ENCODE peak calls at places on chromosomes 4 and X, in nine cellular contexts. One of them, this sample, is unnamed.

GRCh38 chrX:84339507-84340364 is 151.7 kb upstream of the RPS6KA6 start:
- DNase-seq in AG09319: no peak
- DNase-seq in A549: peak
- DNase-seq in stomach: no peak
- DNase-seq in lower leg skin: no peak
- DNase-seq in SK-N-SH: peak
- DNase-seq in heart left ventricle: no peak
- DNase-seq in pancreas: no peak
- DNase-seq in GM20000: peak
- DNase-seq in this sample: no peak

GRCh38 chr4:99144070-99144469 is at the start of gene ADH4:
- DNase-seq in lower leg skin: no peak
- DNase-seq in AG09319: no peak
- DNase-seq in pancreas: no peak
- DNase-seq in heart left ventricle: no peak
- DNase-seq in A549: no peak
- DNase-seq in GM20000: no peak
- DNase-seq in SK-N-SH: no peak
- DNase-seq in stomach: no peak
- DNase-seq in this sample: no peak

GRCh38 chr4:10143171-10143570 is 26.6 kb upstream of the WDR1 start:
- DNase-seq in GM20000: no peak
- DNase-seq in lower leg skin: no peak
- DNase-seq in stomach: no peak
- DNase-seq in pancreas: no peak
- DNase-seq in SK-N-SH: no peak
- DNase-seq in heart left ventricle: no peak
- DNase-seq in A549: no peak
- DNase-seq in AG09319: no peak
- DNase-seq in this sample: no peak

GRCh38 chrX:109890910-109891502 is 111.9 kb upstream of the TMEM164 start:
- DNase-seq in A549: peak
- DNase-seq in stomach: peak
- DNase-seq in AG09319: no peak
- DNase-seq in heart left ventricle: peak
- DNase-seq in lower leg skin: no peak
- DNase-seq in GM20000: peak
- DNase-seq in SK-N-SH: peak
- DNase-seq in pancreas: peak
- DNase-seq in this sample: peak

GRCh38 chr4:74772106-74772505 is 22.2 kb downstream of the BTC start:
- DNase-seq in GM20000: no peak
- DNase-seq in lower leg skin: no peak
- DNase-seq in SK-N-SH: no peak
- DNase-seq in stomach: no peak
- DNase-seq in heart left ventricle: no peak
- DNase-seq in A549: no peak
- DNase-seq in pancreas: no peak
- DNase-seq in AG09319: no peak
- DNase-seq in this sample: no peak

GRCh38 chr4:59727745-59728144 is 1472.4 kb upstream of the ADGRL3 start:
- DNase-seq in AG09319: no peak
- DNase-seq in pancreas: no peak
- DNase-seq in lower leg skin: no peak
- DNase-seq in heart left ventricle: no peak
- DNase-seq in stomach: no peak
- DNase-seq in SK-N-SH: no peak
- DNase-seq in GM20000: no peak
- DNase-seq in A549: no peak
- DNase-seq in this sample: no peak

GRCh38 chr4:127809173-127809800 is 27.2 kb downstream of the HSPA4L start:
- DNase-seq in A549: no peak
- DNase-seq in stomach: no peak
- DNase-seq in SK-N-SH: no peak
- DNase-seq in AG09319: no peak
- DNase-seq in lower leg skin: no peak
- DNase-seq in GM20000: no peak
- DNase-seq in pancreas: no peak
- DNase-seq in heart left ventricle: no peak
- DNase-seq in this sample: no peak

GRCh38 chr4:44651425-44651824 is at the start of gene YIPF7:
- DNase-seq in heart left ventricle: no peak
- DNase-seq in AG09319: no peak
- DNase-seq in A549: no peak
- DNase-seq in lower leg skin: no peak
- DNase-seq in pancreas: no peak
- DNase-seq in GM20000: no peak
- DNase-seq in SK-N-SH: no peak
- DNase-seq in stomach: no peak
- DNase-seq in this sample: no peak

GRCh38 chr4:78428996-78429395 is 122.6 kb upstream of the ANXA3 start:
- DNase-seq in pancreas: no peak
- DNase-seq in heart left ventricle: no peak
- DNase-seq in AG09319: no peak
- DNase-seq in A549: no peak
- DNase-seq in stomach: no peak
- DNase-seq in SK-N-SH: no peak
- DNase-seq in lower leg skin: no peak
- DNase-seq in GM20000: no peak
- DNase-seq in this sample: no peak

GRCh38 chrX:1578511-1579173 is 12.8 kb upstream of the AKAP17A start:
- DNase-seq in pancreas: no peak
- DNase-seq in AG09319: no peak
- DNase-seq in lower leg skin: no peak
- DNase-seq in GM20000: no peak
- DNase-seq in stomach: no peak
- DNase-seq in A549: no peak
- DNase-seq in heart left ventricle: no peak
- DNase-seq in SK-N-SH: no peak
- DNase-seq in this sample: no peak

GRCh38 chrX:103608305-103608963 is 671 bp downstream of the TCEAL3 start:
- DNase-seq in SK-N-SH: peak
- DNase-seq in stomach: no peak
- DNase-seq in lower leg skin: no peak
- DNase-seq in pancreas: peak
- DNase-seq in A549: no peak
- DNase-seq in GM20000: peak
- DNase-seq in heart left ventricle: no peak
- DNase-seq in AG09319: no peak
- DNase-seq in this sample: peak

DNA sequence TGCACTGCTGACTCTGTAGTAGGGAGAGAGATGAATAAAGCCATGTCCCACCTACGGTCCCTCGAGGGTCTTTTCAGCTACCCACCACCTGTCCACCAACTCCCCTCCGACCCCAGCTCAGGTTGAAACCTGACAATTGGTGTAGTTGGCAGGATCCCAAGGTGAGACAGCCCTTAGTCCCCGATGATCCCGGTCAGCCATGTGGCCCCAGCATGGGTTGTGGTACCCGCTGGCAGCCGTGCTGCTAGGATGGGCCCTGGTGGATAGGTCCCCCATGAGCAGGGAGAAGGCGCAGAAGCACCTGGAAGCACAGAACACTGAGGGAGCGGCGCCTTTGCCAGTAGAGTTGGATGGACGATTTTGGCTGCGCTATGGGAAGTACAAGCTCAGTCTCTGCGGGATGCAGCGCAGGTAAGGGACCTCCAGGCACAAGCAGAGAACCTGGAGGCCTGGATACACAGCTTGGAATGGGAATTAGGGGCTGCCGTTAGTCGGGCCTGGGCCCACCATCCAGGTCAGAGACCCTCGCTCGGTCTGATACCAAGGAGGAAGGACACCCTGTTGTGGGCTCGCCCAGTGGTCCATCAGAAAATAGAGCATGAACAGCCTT is 694.6 kb upstream of the AGA start:
- DNase-seq in A549: no peak
- DNase-seq in GM20000: no peak
- DNase-seq in pancreas: no peak
- DNase-seq in SK-N-SH: no peak
- DNase-seq in heart left ventricle: no peak
- DNase-seq in stomach: no peak
- DNase-seq in lower leg skin: no peak
- DNase-seq in AG09319: no peak
- DNase-seq in this sample: no peak
- TF ChIP-seq CTCF in A549: no peak
- TF ChIP-seq CTCF in GM20000: no peak
- TF ChIP-seq CTCF in pancreas: no peak
- TF ChIP-seq CTCF in SK-N-SH: no peak
- TF ChIP-seq CTCF in heart left ventricle: no peak
- TF ChIP-seq CTCF in stomach: no peak
- TF ChIP-seq CTCF in lower leg skin: no peak
- TF ChIP-seq CTCF in AG09319: no peak
- TF ChIP-seq CTCF in this sample: no peak

GRCh38 chr4:56129431-56129861 is 180.7 kb downstream of the CEP135 start:
- DNase-seq in heart left ventricle: no peak
- DNase-seq in lower leg skin: no peak
- DNase-seq in GM20000: peak
- DNase-seq in A549: peak
- DNase-seq in stomach: peak
- DNase-seq in AG09319: no peak
- DNase-seq in SK-N-SH: no peak
- DNase-seq in pancreas: no peak
- DNase-seq in this sample: no peak
- TF ChIP-seq CTCF in heart left ventricle: no peak
- TF ChIP-seq CTCF in lower leg skin: no peak
- TF ChIP-seq CTCF in GM20000: no peak
- TF ChIP-seq CTCF in A549: no peak
- TF ChIP-seq CTCF in stomach: peak
- TF ChIP-seq CTCF in AG09319: no peak
- TF ChIP-seq CTCF in SK-N-SH: peak
- TF ChIP-seq CTCF in pancreas: no peak
- TF ChIP-seq CTCF in this sample: no peak

GRCh38 chr4:8053688-8054449 is 104.7 kb downstream of the ABLIM2 start:
- DNase-seq in AG09319: no peak
- DNase-seq in heart left ventricle: no peak
- DNase-seq in lower leg skin: no peak
- DNase-seq in SK-N-SH: no peak
- DNase-seq in pancreas: no peak
- DNase-seq in stomach: no peak
- DNase-seq in A549: no peak
- DNase-seq in GM20000: no peak
- DNase-seq in this sample: no peak

GRCh38 chr4:8052160-8052691 is 106.4 kb downstream of the ABLIM2 start:
- DNase-seq in heart left ventricle: no peak
- DNase-seq in GM20000: no peak
- DNase-seq in lower leg skin: no peak
- DNase-seq in A549: no peak
- DNase-seq in SK-N-SH: no peak
- DNase-seq in AG09319: no peak
- DNase-seq in stomach: no peak
- DNase-seq in pancreas: no peak
- DNase-seq in this sample: no peak

GRCh38 chr4:8051644-8052043 is 107.0 kb downstream of the ABLIM2 start:
- DNase-seq in heart left ventricle: no peak
- DNase-seq in pancreas: no peak
- DNase-seq in GM20000: no peak
- DNase-seq in SK-N-SH: no peak
- DNase-seq in A549: no peak
- DNase-seq in AG09319: no peak
- DNase-seq in stomach: no peak
- DNase-seq in lower leg skin: no peak
- DNase-seq in this sample: no peak

GRCh38 chr4:8058031-8058479 is 100.6 kb downstream of the ABLIM2 start:
- DNase-seq in SK-N-SH: no peak
- DNase-seq in pancreas: no peak
- DNase-seq in AG09319: no peak
- DNase-seq in heart left ventricle: no peak
- DNase-seq in GM20000: no peak
- DNase-seq in stomach: no peak
- DNase-seq in A549: no peak
- DNase-seq in lower leg skin: no peak
- DNase-seq in this sample: no peak

DNA sequence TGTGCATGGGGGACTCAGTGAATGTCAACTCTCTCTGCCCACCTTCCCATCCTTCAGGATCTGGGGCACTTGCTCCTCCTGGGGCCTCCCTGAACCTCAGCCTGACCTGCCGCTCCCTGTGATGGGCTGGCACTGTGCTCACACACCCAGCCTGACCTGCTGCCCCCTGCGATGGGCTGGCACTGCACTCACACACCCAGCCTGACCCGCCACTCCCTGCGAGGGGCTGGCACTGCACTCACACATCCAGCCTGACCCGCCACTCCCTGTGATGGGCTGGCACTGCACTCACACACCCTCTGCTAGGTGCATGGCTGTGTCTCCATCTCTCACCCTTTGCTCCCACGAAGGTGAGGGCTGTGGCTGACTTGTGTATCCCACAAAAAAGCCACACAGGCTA is 103.4 kb downstream of the ABLIM2 start:
- DNase-seq in GM20000: no peak
- DNase-seq in stomach: no peak
- DNase-seq in pancreas: no peak
- DNase-seq in AG09319: no peak
- DNase-seq in heart left ventricle: no peak
- DNase-seq in SK-N-SH: no peak
- DNase-seq in lower leg skin: no peak
- DNase-seq in A549: no peak
- DNase-seq in this sample: no peak
- TF ChIP-seq CTCF in GM20000: no peak
- TF ChIP-seq CTCF in stomach: no peak
- TF ChIP-seq CTCF in pancreas: no peak
- TF ChIP-seq CTCF in AG09319: no peak
- TF ChIP-seq CTCF in heart left ventricle: no peak
- TF ChIP-seq CTCF in SK-N-SH: no peak
- TF ChIP-seq CTCF in lower leg skin: no peak
- TF ChIP-seq CTCF in A549: no peak
- TF ChIP-seq CTCF in this sample: no peak

GRCh38 chr4:118954246-118954645 is 65.6 kb downstream of the SYNPO2 start:
- DNase-seq in lower leg skin: no peak
- DNase-seq in A549: no peak
- DNase-seq in pancreas: no peak
- DNase-seq in AG09319: no peak
- DNase-seq in stomach: no peak
- DNase-seq in SK-N-SH: no peak
- DNase-seq in heart left ventricle: no peak
- DNase-seq in GM20000: no peak
- DNase-seq in this sample: no peak
- TF ChIP-seq CTCF in lower leg skin: no peak
- TF ChIP-seq CTCF in A549: peak
- TF ChIP-seq CTCF in pancreas: no peak
- TF ChIP-seq CTCF in AG09319: peak
- TF ChIP-seq CTCF in stomach: no peak
- TF ChIP-seq CTCF in SK-N-SH: peak
- TF ChIP-seq CTCF in heart left ventricle: no peak
- TF ChIP-seq CTCF in GM20000: no peak
- TF ChIP-seq CTCF in this sample: no peak

GRCh38 chr4:156154978-156155377 is 201.3 kb upstream of the CTSO start:
- DNase-seq in lower leg skin: no peak
- DNase-seq in pancreas: no peak
- DNase-seq in heart left ventricle: no peak
- DNase-seq in A549: no peak
- DNase-seq in AG09319: no peak
- DNase-seq in SK-N-SH: no peak
- DNase-seq in stomach: no peak
- DNase-seq in GM20000: no peak
- DNase-seq in this sample: no peak
- TF ChIP-seq CTCF in lower leg skin: no peak
- TF ChIP-seq CTCF in pancreas: no peak
- TF ChIP-seq CTCF in heart left ventricle: no peak
- TF ChIP-seq CTCF in A549: no peak
- TF ChIP-seq CTCF in AG09319: peak
- TF ChIP-seq CTCF in SK-N-SH: peak
- TF ChIP-seq CTCF in stomach: no peak
- TF ChIP-seq CTCF in GM20000: no peak
- TF ChIP-seq CTCF in this sample: no peak

This sample was measured in natural killer cell.